ENCODE peak calls at places on chromosomes 12 and 14, in five cellular contexts. F is GM03348, E is AG04450, L is NCI-H1105 treated with DMSO at 0.1 percent for 48 hours, M is neural progenitor cell. S is an unnamed sample.

GRCh38 chr12:12807970-12808702 is 5.0 kb upstream of the DDX47 start:
- DNase-seq in F (no peak), E (no peak), L (no peak), M (no peak), S (peak; percentile 62)

GRCh38 chr12:57579677-57580465 is 11.1 kb upstream of the PIP4K2C start:
- DNase-seq in F (no peak), E (no peak), L (no peak), M (no peak), S (no peak)

GRCh38 chr12:120584343-120585149 is 3.3 kb upstream of the POP5 start:
- DNase-seq in F (peak; percentile 77), E (no peak), L (peak; percentile 71), M (peak; percentile 88), S (peak; percentile 48)

GRCh38 chr12:10136637-10137205 is 6.7 kb upstream of the CLEC7A start:
- DNase-seq in F (no peak), E (no peak), L (peak; percentile 70), M (no peak), S (no peak)

GRCh38 chr12:104219361-104219892 is 3.8 kb downstream of the TXNRD1 start:
- DNase-seq in F (peak; percentile 86), E (peak; percentile 92), L (peak; percentile 58), M (no peak), S (no peak)

GRCh38 chr14:24145700-24146621 is at the start of gene PSME2:
- DNase-seq in F (peak; percentile 52), E (peak; percentile 20), L (peak; percentile 50), M (no peak), S (no peak)

GRCh38 chr12:12784911-12785814 is at the start of gene APOLD1:
- DNase-seq in F (no peak), E (no peak), L (no peak), M (peak; percentile 17), S (no peak)

GRCh38 chr12:78963439-78964222 is 99.1 kb downstream of the SYT1 start:
- DNase-seq in F (peak; percentile 28), E (no peak), L (no peak), M (no peak), S (no peak)

GRCh38 chr12:28750946-28751714 is 397.9 kb upstream of the FAR2 start:
- DNase-seq in F (no peak), E (no peak), L (no peak), M (no peak), S (no peak)

GRCh38 chr12:34347367-34347766 is 325.1 kb downstream of the ALG10 start:
- DNase-seq in F (peak; percentile 29), E (no peak), L (peak; percentile 59), M (no peak), S (no peak)

GRCh38 chr14:61609885-61610284 is 85.4 kb upstream of the HIF1A start:
- DNase-seq in F (no peak), E (peak; percentile 84), L (no peak), M (no peak), S (no peak)

GRCh38 chr14:33897382-33897781 is 53.5 kb downstream of the EGLN3 start:
- DNase-seq in F (no peak), E (no peak), L (no peak), M (no peak), S (no peak)

GRCh38 chr12:2372735-2373134 is 319.9 kb downstream of the CACNA1C start:
- DNase-seq in F (no peak), E (no peak), L (no peak), M (no peak), S (no peak)

GRCh38 chr14:54175298-54175942 is 218.8 kb upstream of the BMP4 start:
- DNase-seq in F (peak; percentile 71), E (peak; percentile 43), L (peak; percentile 80), M (peak; percentile 83), S (no peak)

GRCh38 chr14:62894736-62895135 is 150.5 kb downstream of the KCNH5 start:
- DNase-seq in F (no peak), E (no peak), L (no peak), M (no peak), S (no peak)

GRCh38 chr12:77572371-77572770 is 258.3 kb upstream of the NAV3 start:
- DNase-seq in F (no peak), E (no peak), L (peak; percentile 21), M (no peak), S (no peak)

GRCh38 chr12:95304673-95305198 is 87.1 kb downstream of the VEZT start:
- DNase-seq in F (peak; percentile 56), E (no peak), L (no peak), M (no peak), S (no peak)

GRCh38 chr14:34355584-34356266 is 106.3 kb downstream of the SPTSSA start:
- DNase-seq in F (peak; percentile 46), E (peak; percentile 38), L (no peak), M (no peak), S (no peak)

GRCh38 chr14:68715032-68715924 is 77.6 kb downstream of the ZFP36L1 start:
- DNase-seq in F (no peak), E (no peak), L (no peak), M (no peak), S (no peak)

GRCh38 chr14:102929349-102930137 is 7.1 kb downstream of the AMN start:
- DNase-seq in F (peak; percentile 44), E (no peak), L (no peak), M (peak; percentile 43), S (no peak)

GRCh38 chr14:23147676-23148075 is 28.6 kb upstream of the CEBPE start:
- DNase-seq in F (no peak), E (peak; percentile 27), L (no peak), M (no peak), S (no peak)

GRCh38 chr14:99173086-99173485 is 98.9 kb downstream of the BCL11B start:
- DNase-seq in F (no peak), E (no peak), L (no peak), M (no peak), S (no peak)

GRCh38 chr12:43848786-43849185 is 12.9 kb downstream of the TMEM117 start:
- DNase-seq in F (no peak), E (no peak), L (no peak), M (no peak), S (no peak)

GRCh38 chr12:3537916-3538690 is 47.1 kb downstream of the PRMT8 start:
- DNase-seq in F (no peak), E (no peak), L (peak; percentile 58), M (no peak), S (no peak)

GRCh38 chr12:17134315-17134714 is 528.4 kb upstream of the LMO3 start:
- DNase-seq in F (no peak), E (no peak), L (no peak), M (no peak), S (no peak)

GRCh38 chr14:68469208-68469713 is 323.6 kb downstream of the ZFP36L1 start:
- DNase-seq in F (no peak), E (no peak), L (no peak), M (no peak), S (no peak)

GRCh38 chr12:92562063-92562734 is 140.6 kb upstream of the PLEKHG7 start:
- DNase-seq in F (no peak), E (no peak), L (no peak), M (no peak), S (no peak)

GRCh38 chr14:94036328-94037167 is 10.4 kb downstream of the OTUB2 start:
- DNase-seq in F (peak; percentile 87), E (peak; percentile 34), L (peak; percentile 37), M (peak; percentile 44), S (peak; percentile 67)

GRCh38 chr14:89695846-89696245 is 258.7 kb downstream of the EFCAB11 start:
- DNase-seq in F (no peak), E (no peak), L (no peak), M (no peak), S (no peak)

GRCh38 chr14:45181329-45181728 is 45.6 kb downstream of the FANCM start:
- DNase-seq in F (no peak), E (no peak), L (no peak), M (no peak), S (no peak)

GRCh38 chr14:49946320-49947141 is 53.6 kb downstream of the ARF6 start:
- DNase-seq in F (peak; percentile 73), E (no peak), L (peak; percentile 96), M (no peak), S (no peak)

S was measured in psoas muscle.